ENCODE peak calls at places on chromosomes 1 and 21, in four cellular contexts. M, W, L and A are unnamed samples.

GRCh38 chr1:223712856-223713494 is 636 bp downstream of the CAPN2 start:
- DNase-seq in M (no peak), W (peak; percentile 24), L (no peak), A (no peak)

GRCh38 chr21:45570826-45571601 is 28.8 kb upstream of the SLC19A1 start:
- DNase-seq in M (no peak), W (no peak), L (peak; percentile 81), A (no peak)

GRCh38 chr1:31029031-31029430 is 36.5 kb downstream of the PUM1 start:
- DNase-seq in M (no peak), W (no peak), L (no peak), A (no peak)

GRCh38 chr1:12383786-12384185 is 154.0 kb downstream of the VPS13D start:
- DNase-seq in M (no peak), W (no peak), L (peak; percentile 42), A (no peak)

GRCh38 chr1:30371888-30372791 is 351.2 kb downstream of the MATN1 start:
- DNase-seq in M (no peak), W (no peak), L (no peak), A (no peak)

GRCh38 chr1:35680271-35680670 is 38.4 kb downstream of the C1orf216 start:
- DNase-seq in M (no peak), W (no peak), L (no peak), A (no peak)

GRCh38 chr21:36193200-36193599 is 36.6 kb downstream of the DOP1B start:
- DNase-seq in M (no peak), W (no peak), L (no peak), A (peak; percentile 39)

GRCh38 chr1:117010310-117010969 is 8.9 kb downstream of the CD101 start:
- DNase-seq in M (no peak), W (no peak), L (no peak), A (no peak)

GRCh38 chr21:41813226-41813625 is 46.4 kb upstream of the RIPK4 start:
- DNase-seq in M (no peak), W (no peak), L (no peak), A (no peak)

GRCh38 chr1:218480137-218480536 is 135.0 kb downstream of the TGFB2 start:
- DNase-seq in M (no peak), W (no peak), L (peak; percentile 97), A (no peak)

GRCh38 chr1:58293388-58293787 is 253.1 kb downstream of the OMA1 start:
- DNase-seq in M (no peak), W (no peak), L (no peak), A (no peak)

GRCh38 chr1:3651011-3651938 is 1.0 kb upstream of the TP73 start:
- DNase-seq in M (no peak), W (no peak), L (no peak), A (no peak)

GRCh38 chr1:244102051-244102450 is 51.0 kb downstream of the ZBTB18 start:
- DNase-seq in M (no peak), W (no peak), L (no peak), A (no peak)